ENCODE peak calls at places on chromosomes 2 and 18, in seven cellular contexts. L is kidney, K is RCC 7860, E is activated T-cell treated with anti-CD3 and anti-CD28 coated beads for 1 hour, Q is HT-29, Z is AG08395, P is GM10248. C is an unnamed sample.

GRCh38 chr2:20429528-20429927 is 17.3 kb upstream of the RHOB start:
- DNase-seq in L (no peak), K (no peak), E (no peak), Q (no peak), Z (no peak), P (peak; percentile 47), C (no peak)

GRCh38 chr2:240920783-240921231 is 14.7 kb downstream of the CROCC2 start:
- DNase-seq in L (peak; percentile 58), K (no peak), E (no peak), Q (no peak), Z (no peak), P (no peak), C (no peak)

GRCh38 chr18:76685860-76686259 is 136.5 kb upstream of the ZNF236 start:
- DNase-seq in L (no peak), K (no peak), E (no peak), Q (no peak), Z (no peak), P (no peak), C (no peak)

GRCh38 chr2:18749912-18750526 is 160.7 kb upstream of the NT5C1B start:
- DNase-seq in L (no peak), K (peak; percentile 36), E (peak; percentile 16), Q (peak; percentile 79), Z (peak; percentile 33), P (peak; percentile 20), C (peak; percentile 15)

GRCh38 chr2:100949377-100949776 is 52.7 kb upstream of the RPL31 start:
- DNase-seq in L (no peak), K (no peak), E (no peak), Q (no peak), Z (no peak), P (no peak), C (no peak)

GRCh38 chr2:161844845-161845244 is 220.6 kb downstream of the SLC4A10 start:
- DNase-seq in L (no peak), K (no peak), E (no peak), Q (no peak), Z (no peak), P (no peak), C (no peak)

GRCh38 chr2:51706220-51706619 is 674.3 kb upstream of the NRXN1 start:
- DNase-seq in L (no peak), K (no peak), E (no peak), Q (no peak), Z (no peak), P (no peak), C (no peak)

GRCh38 chr2:85844486-85844885 is 44.3 kb downstream of the ST3GAL5 start:
- DNase-seq in L (no peak), K (no peak), E (no peak), Q (no peak), Z (no peak), P (no peak), C (no peak)

GRCh38 chr2:224520064-224520463 is 65.1 kb downstream of the CUL3 start:
- DNase-seq in L (no peak), K (no peak), E (no peak), Q (no peak), Z (peak; percentile 52), P (peak; percentile 30), C (no peak)

GRCh38 chr2:148796735-148797512 is 78.1 kb upstream of the KIF5C start:
- DNase-seq in L (no peak), K (no peak), E (no peak), Q (no peak), Z (no peak), P (no peak), C (no peak)

GRCh38 chr18:73780218-73780617 is 367.4 kb downstream of the FBXO15 start:
- DNase-seq in L (no peak), K (no peak), E (no peak), Q (no peak), Z (no peak), P (no peak), C (no peak)

GRCh38 chr2:200350796-200351195 is 44.3 kb downstream of the SPATS2L start:
- DNase-seq in L (no peak), K (no peak), E (no peak), Q (no peak), Z (peak; percentile 77), P (no peak), C (no peak)

GRCh38 chr2:9638532-9638931 is 7.7 kb upstream of the YWHAQ start:
- DNase-seq in L (peak; percentile 94), K (peak; percentile 84), E (no peak), Q (no peak), Z (peak; percentile 97), P (no peak), C (no peak)

GRCh38 chr2:23637011-23637778 is 252.2 kb downstream of the KLHL29 start:
- DNase-seq in L (no peak), K (no peak), E (no peak), Q (no peak), Z (peak; percentile 77), P (no peak), C (no peak)

GRCh38 chr2:126874961-126875360 is 23.7 kb upstream of the TEX51 start:
- DNase-seq in L (no peak), K (no peak), E (no peak), Q (no peak), Z (no peak), P (no peak), C (no peak)

GRCh38 chr18:62131305-62131909 is 55.4 kb downstream of the PIGN start:
- DNase-seq in L (no peak), K (peak; percentile 18), E (peak; percentile 49), Q (peak; percentile 63), Z (peak; percentile 65), P (peak; percentile 50), C (peak; percentile 45)

GRCh38 chr2:10772201-10772867 is 40.3 kb downstream of the PDIA6 start:
- DNase-seq in L (peak; percentile 43), K (no peak), E (no peak), Q (no peak), Z (no peak), P (peak; percentile 18), C (no peak)

GRCh38 chr2:230974096-230974913 is 21.6 kb upstream of the SPATA3 start:
- DNase-seq in L (no peak), K (peak; percentile 83), E (peak; percentile 45), Q (no peak), Z (peak; percentile 80), P (peak; percentile 84), C (peak; percentile 57)

GRCh38 chr2:204027105-204027504 is 90.5 kb downstream of the ICOS start:
- DNase-seq in L (no peak), K (peak; percentile 33), E (no peak), Q (no peak), Z (no peak), P (peak; percentile 19), C (no peak)

GRCh38 chr2:159574246-159574645 is 42.1 kb downstream of the BAZ2B start:
- DNase-seq in L (no peak), K (no peak), E (no peak), Q (no peak), Z (peak; percentile 40), P (no peak), C (no peak)

GRCh38 chr2:129812654-129813053 is 166.8 kb upstream of the RAB6C start:
- DNase-seq in L (no peak), K (no peak), E (no peak), Q (no peak), Z (no peak), P (no peak), C (no peak)

GRCh38 chr2:85278361-85278760 is 49.4 kb downstream of the TGOLN2 start:
- DNase-seq in L (no peak), K (no peak), E (no peak), Q (no peak), Z (no peak), P (no peak), C (no peak)

GRCh38 chr2:45452866-45453265 is 158.2 kb downstream of the SRBD1 start:
- DNase-seq in L (no peak), K (no peak), E (no peak), Q (no peak), Z (peak; percentile 71), P (no peak), C (no peak)

GRCh38 chr2:71742953-71743601 is 289.7 kb downstream of the DYSF start:
- DNase-seq in L (peak; percentile 84), K (peak; percentile 92), E (no peak), Q (peak; percentile 32), Z (peak; percentile 87), P (no peak), C (no peak)

GRCh38 chr2:23513881-23514793 is 129.2 kb downstream of the KLHL29 start:
- DNase-seq in L (no peak), K (no peak), E (no peak), Q (no peak), Z (no peak), P (no peak), C (no peak)

GRCh38 chr18:12679183-12679786 is 21.4 kb upstream of the SPIRE1 start:
- DNase-seq in L (peak; percentile 79), K (no peak), E (no peak), Q (peak; percentile 62), Z (peak; percentile 62), P (no peak), C (no peak)

GRCh38 chr18:29181151-29181901 is 1004.4 kb upstream of the CDH2 start:
- DNase-seq in L (no peak), K (peak; percentile 46), E (no peak), Q (no peak), Z (peak; percentile 68), P (no peak), C (no peak)

GRCh38 chr2:105861198-105861597 is 116.5 kb downstream of the NCK2 start:
- DNase-seq in L (no peak), K (no peak), E (no peak), Q (no peak), Z (no peak), P (no peak), C (no peak)

GRCh38 chr2:66494708-66495107 is 59.8 kb downstream of the MEIS1 start:
- DNase-seq in L (no peak), K (peak; percentile 66), E (no peak), Q (no peak), Z (peak; percentile 46), P (no peak), C (no peak)

GRCh38 chr2:215796160-215796559 is 217.2 kb downstream of the MREG start:
- DNase-seq in L (no peak), K (peak; percentile 99), E (no peak), Q (no peak), Z (peak; percentile 48), P (no peak), C (no peak)

GRCh38 chr2:232273903-232274598 is 104.5 kb upstream of the ALPP start:
- DNase-seq in L (no peak), K (no peak), E (no peak), Q (no peak), Z (no peak), P (no peak), C (no peak)

GRCh38 chr2:1784087-1784486 is 39.8 kb upstream of the PXDN start:
- DNase-seq in L (peak; percentile 61), K (no peak), E (no peak), Q (no peak), Z (peak; percentile 49), P (no peak), C (no peak)

GRCh38 chr18:52617931-52618330 is 277.9 kb downstream of the DCC start:
- DNase-seq in L (no peak), K (no peak), E (no peak), Q (no peak), Z (no peak), P (no peak), C (no peak)

GRCh38 chr18:46755315-46756171 is 1.3 kb downstream of the ST8SIA5 start:
- DNase-seq in L (no peak), K (no peak), E (no peak), Q (no peak), Z (no peak), P (peak; percentile 13), C (no peak)